ENCODE peak calls at places on chromosome 11, in seven cellular contexts. One of them, this sample, is unnamed.

GRCh38 chr11:59846556-59846955 is 1.3 kb upstream of the CBLIF start:
- DNase-seq in astrocyte: no peak
- DNase-seq in astrocyte of the cerebellum: no peak
- DNase-seq in right lobe of liver: no peak
- DNase-seq in esophagus muscularis mucosa: no peak
- DNase-seq in hepatocyte: no peak
- DNase-seq in BE2C: no peak
- DNase-seq in this sample: no peak

GRCh38 chr11:20360650-20361049 is 2.9 kb upstream of the HTATIP2 start:
- DNase-seq in astrocyte of the cerebellum: peak; percentile 20
- DNase-seq in right lobe of liver: peak; percentile 60
- DNase-seq in esophagus muscularis mucosa: no peak
- DNase-seq in astrocyte: no peak
- DNase-seq in hepatocyte: no peak
- DNase-seq in BE2C: no peak
- DNase-seq in this sample: peak; percentile 30

GRCh38 chr11:1469911-1470680 is 16.5 kb downstream of the MOB2 start:
- DNase-seq in astrocyte of the cerebellum: no peak
- DNase-seq in esophagus muscularis mucosa: no peak
- DNase-seq in hepatocyte: no peak
- DNase-seq in astrocyte: no peak
- DNase-seq in BE2C: no peak
- DNase-seq in right lobe of liver: no peak
- DNase-seq in this sample: no peak

GRCh38 chr11:48055292-48056132 is 75.2 kb downstream of the PTPRJ start:
- DNase-seq in esophagus muscularis mucosa: no peak
- DNase-seq in hepatocyte: peak; percentile 44
- DNase-seq in right lobe of liver: no peak
- DNase-seq in BE2C: no peak
- DNase-seq in astrocyte of the cerebellum: peak; percentile 97
- DNase-seq in astrocyte: peak; percentile 93
- DNase-seq in this sample: peak; percentile 51

GRCh38 chr11:76997512-76997911 is 36.7 kb upstream of the B3GNT6 start:
- DNase-seq in esophagus muscularis mucosa: no peak
- DNase-seq in right lobe of liver: no peak
- DNase-seq in astrocyte: no peak
- DNase-seq in astrocyte of the cerebellum: no peak
- DNase-seq in hepatocyte: no peak
- DNase-seq in BE2C: no peak
- DNase-seq in this sample: no peak

GRCh38 chr11:123413636-123414035 is 16.4 kb upstream of the GRAMD1B start:
- DNase-seq in BE2C: no peak
- DNase-seq in esophagus muscularis mucosa: no peak
- DNase-seq in right lobe of liver: no peak
- DNase-seq in astrocyte of the cerebellum: no peak
- DNase-seq in hepatocyte: peak; percentile 43
- DNase-seq in astrocyte: no peak
- DNase-seq in this sample: no peak

GRCh38 chr11:125091247-125091876 is 20.1 kb downstream of the TMEM218 start:
- DNase-seq in esophagus muscularis mucosa: no peak
- DNase-seq in right lobe of liver: no peak
- DNase-seq in astrocyte: peak; percentile 64
- DNase-seq in hepatocyte: peak; percentile 80
- DNase-seq in astrocyte of the cerebellum: peak; percentile 70
- DNase-seq in BE2C: peak; percentile 51
- DNase-seq in this sample: peak; percentile 89

GRCh38 chr11:17907046-17907445 is 105.8 kb downstream of the SERGEF start:
- DNase-seq in right lobe of liver: no peak
- DNase-seq in astrocyte: no peak
- DNase-seq in hepatocyte: no peak
- DNase-seq in astrocyte of the cerebellum: no peak
- DNase-seq in esophagus muscularis mucosa: no peak
- DNase-seq in BE2C: no peak
- DNase-seq in this sample: no peak

GRCh38 chr11:34154059-34154875 is 48.8 kb downstream of the NAT10 start:
- DNase-seq in hepatocyte: no peak
- DNase-seq in astrocyte: no peak
- DNase-seq in right lobe of liver: no peak
- DNase-seq in BE2C: no peak
- DNase-seq in esophagus muscularis mucosa: no peak
- DNase-seq in astrocyte of the cerebellum: no peak
- DNase-seq in this sample: no peak

GRCh38 chr11:102831128-102831708 is 12.2 kb downstream of the MMP3 start:
- DNase-seq in astrocyte: no peak
- DNase-seq in BE2C: no peak
- DNase-seq in hepatocyte: peak; percentile 44
- DNase-seq in right lobe of liver: no peak
- DNase-seq in esophagus muscularis mucosa: no peak
- DNase-seq in astrocyte of the cerebellum: no peak
- DNase-seq in this sample: no peak

GRCh38 chr11:114321621-114322257 is 25.5 kb downstream of the NNMT start:
- DNase-seq in right lobe of liver: no peak
- DNase-seq in astrocyte: peak; percentile 92
- DNase-seq in hepatocyte: no peak
- DNase-seq in esophagus muscularis mucosa: peak; percentile 79
- DNase-seq in astrocyte of the cerebellum: no peak
- DNase-seq in BE2C: no peak
- DNase-seq in this sample: peak; percentile 40

GRCh38 chr11:60175860-60176275 is 7.0 kb downstream of the MS4A6A start:
- DNase-seq in hepatocyte: no peak
- DNase-seq in right lobe of liver: no peak
- DNase-seq in BE2C: no peak
- DNase-seq in esophagus muscularis mucosa: no peak
- DNase-seq in astrocyte of the cerebellum: no peak
- DNase-seq in astrocyte: no peak
- DNase-seq in this sample: no peak

GRCh38 chr11:115996808-115997188 is 492.6 kb upstream of the CADM1 start:
- DNase-seq in astrocyte of the cerebellum: no peak
- DNase-seq in hepatocyte: no peak
- DNase-seq in esophagus muscularis mucosa: peak; percentile 78
- DNase-seq in astrocyte: no peak
- DNase-seq in right lobe of liver: no peak
- DNase-seq in BE2C: no peak
- DNase-seq in this sample: no peak

GRCh38 chr11:27471067-27471587 is 1.5 kb downstream of the LGR4 start:
- DNase-seq in right lobe of liver: no peak
- DNase-seq in astrocyte of the cerebellum: no peak
- DNase-seq in esophagus muscularis mucosa: no peak
- DNase-seq in astrocyte: no peak
- DNase-seq in hepatocyte: peak; percentile 13
- DNase-seq in BE2C: no peak
- DNase-seq in this sample: no peak

GRCh38 chr11:41319434-41319833 is 140.0 kb downstream of the LRRC4C start:
- DNase-seq in hepatocyte: no peak
- DNase-seq in astrocyte of the cerebellum: no peak
- DNase-seq in esophagus muscularis mucosa: no peak
- DNase-seq in astrocyte: no peak
- DNase-seq in BE2C: no peak
- DNase-seq in right lobe of liver: no peak
- DNase-seq in this sample: no peak

GRCh38 chr11:41320233-41320993 is 139.0 kb downstream of the LRRC4C start:
- DNase-seq in astrocyte: peak; percentile 47
- DNase-seq in BE2C: no peak
- DNase-seq in astrocyte of the cerebellum: no peak
- DNase-seq in right lobe of liver: no peak
- DNase-seq in hepatocyte: no peak
- DNase-seq in esophagus muscularis mucosa: no peak
- DNase-seq in this sample: no peak

GRCh38 chr11:41316726-41317125 is 142.7 kb downstream of the LRRC4C start:
- DNase-seq in right lobe of liver: no peak
- DNase-seq in astrocyte of the cerebellum: peak; percentile 87
- DNase-seq in esophagus muscularis mucosa: no peak
- DNase-seq in hepatocyte: no peak
- DNase-seq in BE2C: no peak
- DNase-seq in astrocyte: peak; percentile 95
- DNase-seq in this sample: no peak
- TF ChIP-seq CTCF in right lobe of liver: no peak
- TF ChIP-seq CTCF in astrocyte of the cerebellum: no peak
- TF ChIP-seq CTCF in esophagus muscularis mucosa: no peak
- TF ChIP-seq CTCF in hepatocyte: no peak
- TF ChIP-seq CTCF in BE2C: no peak
- TF ChIP-seq CTCF in astrocyte: no peak
- TF ChIP-seq CTCF in this sample: no peak

DNA sequence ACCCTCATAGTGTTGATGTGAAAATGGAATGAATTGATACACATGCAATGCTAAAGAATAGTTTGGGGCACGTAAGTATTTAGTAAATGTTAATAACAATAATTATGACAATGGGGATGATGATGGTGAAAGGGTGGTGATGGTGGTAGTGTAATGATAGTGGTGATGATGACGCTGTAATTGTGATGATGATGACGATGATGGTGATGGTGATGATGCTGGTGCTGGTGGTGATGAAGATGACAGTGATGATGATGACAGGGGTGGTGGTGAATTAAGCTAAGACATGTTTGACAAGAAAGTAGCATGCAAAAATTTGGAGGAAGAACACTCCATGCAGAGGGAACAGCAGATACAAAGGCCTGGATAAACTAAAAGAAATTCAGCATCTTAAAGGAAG is 364.4 kb upstream of the API5 start:
- DNase-seq in astrocyte: no peak
- DNase-seq in right lobe of liver: no peak
- DNase-seq in astrocyte of the cerebellum: no peak
- DNase-seq in hepatocyte: no peak
- DNase-seq in BE2C: no peak
- DNase-seq in esophagus muscularis mucosa: no peak
- DNase-seq in this sample: no peak
- H3K4me3 ChIP-seq in astrocyte: no peak overlapping the region
- H3K4me3 ChIP-seq in right lobe of liver: no peak overlapping the region
- H3K4me3 ChIP-seq in astrocyte of the cerebellum: no peak overlapping the region
- H3K4me3 ChIP-seq in hepatocyte: no peak overlapping the region
- H3K4me3 ChIP-seq in BE2C: no peak overlapping the region
- H3K4me3 ChIP-seq in esophagus muscularis mucosa: no peak overlapping the region
- H3K4me3 ChIP-seq in this sample: no peak overlapping the region

GRCh38 chr11:3123316-3123715 is 41.8 kb downstream of the OSBPL5 start:
- DNase-seq in astrocyte of the cerebellum: peak; percentile 55
- DNase-seq in astrocyte: peak; percentile 9
- DNase-seq in esophagus muscularis mucosa: no peak
- DNase-seq in hepatocyte: no peak
- DNase-seq in BE2C: peak; percentile 71
- DNase-seq in right lobe of liver: peak; percentile 43
- DNase-seq in this sample: no peak
- TF ChIP-seq CTCF in astrocyte of the cerebellum: no peak
- TF ChIP-seq CTCF in astrocyte: no peak
- TF ChIP-seq CTCF in esophagus muscularis mucosa: peak; percentile 10
- TF ChIP-seq CTCF in hepatocyte: no peak
- TF ChIP-seq CTCF in BE2C: no peak
- TF ChIP-seq CTCF in right lobe of liver: no peak
- TF ChIP-seq CTCF in this sample: no peak

GRCh38 chr11:100777118-100777517 is 90.0 kb downstream of the ARHGAP42 start:
- DNase-seq in right lobe of liver: no peak
- DNase-seq in hepatocyte: peak; percentile 60
- DNase-seq in BE2C: no peak
- DNase-seq in astrocyte of the cerebellum: no peak
- DNase-seq in astrocyte: no peak
- DNase-seq in esophagus muscularis mucosa: no peak
- DNase-seq in this sample: peak; percentile 94

GRCh38 chr11:100778386-100778785 is 91.3 kb downstream of the ARHGAP42 start:
- DNase-seq in right lobe of liver: no peak
- DNase-seq in esophagus muscularis mucosa: no peak
- DNase-seq in hepatocyte: no peak
- DNase-seq in BE2C: no peak
- DNase-seq in astrocyte of the cerebellum: no peak
- DNase-seq in astrocyte: no peak
- DNase-seq in this sample: no peak

GRCh38 chr11:100777736-100778135 is 90.6 kb downstream of the ARHGAP42 start:
- DNase-seq in hepatocyte: no peak
- DNase-seq in astrocyte: no peak
- DNase-seq in esophagus muscularis mucosa: no peak
- DNase-seq in BE2C: no peak
- DNase-seq in right lobe of liver: no peak
- DNase-seq in astrocyte of the cerebellum: no peak
- DNase-seq in this sample: no peak

GRCh38 chr11:100774859-100775258 is 87.8 kb downstream of the ARHGAP42 start:
- DNase-seq in astrocyte: no peak
- DNase-seq in astrocyte of the cerebellum: peak; percentile 20
- DNase-seq in hepatocyte: peak; percentile 23
- DNase-seq in right lobe of liver: no peak
- DNase-seq in BE2C: no peak
- DNase-seq in esophagus muscularis mucosa: no peak
- DNase-seq in this sample: no peak

DNA sequence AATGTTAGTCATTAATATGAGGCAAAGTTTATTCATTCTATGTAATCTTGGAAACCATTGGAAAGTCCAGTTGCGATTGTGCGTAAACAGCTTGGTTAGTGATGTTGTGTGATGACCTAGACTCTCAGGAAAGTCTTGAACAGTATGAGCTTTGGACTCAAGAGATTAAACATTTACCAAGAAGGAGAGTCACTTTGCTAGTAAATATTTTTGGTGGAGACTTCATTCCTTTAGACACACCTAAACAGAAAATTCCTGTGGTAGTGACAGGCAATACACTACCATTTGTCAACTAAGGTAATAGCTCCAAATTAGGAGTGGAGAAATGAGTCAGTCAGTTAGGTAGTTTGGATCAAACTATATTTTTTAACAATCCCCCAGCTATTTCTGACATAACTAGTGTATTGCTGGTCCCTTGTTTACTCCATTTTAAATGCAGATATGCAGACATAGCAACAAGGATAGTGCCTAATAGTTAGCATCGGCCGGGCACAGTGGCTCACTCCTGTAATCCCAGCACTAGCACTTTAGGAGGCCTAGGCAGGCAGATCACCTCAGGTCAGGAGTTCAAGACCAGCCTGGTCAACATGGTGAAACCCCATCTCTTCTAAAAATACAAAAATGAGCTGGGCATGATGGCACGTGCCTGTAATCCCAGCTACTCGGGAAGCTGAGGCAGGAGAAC is 89.3 kb downstream of the ARHGAP42 start:
- DNase-seq in hepatocyte: peak; percentile 66
- DNase-seq in astrocyte of the cerebellum: peak; percentile 80
- DNase-seq in astrocyte: peak; percentile 80
- DNase-seq in BE2C: no peak
- DNase-seq in right lobe of liver: no peak
- DNase-seq in esophagus muscularis mucosa: no peak
- DNase-seq in this sample: peak; percentile 97
- H3K4me3 ChIP-seq in hepatocyte: no peak overlapping the region
- H3K4me3 ChIP-seq in astrocyte of the cerebellum: no peak overlapping the region
- H3K4me3 ChIP-seq in astrocyte: no peak overlapping the region
- H3K4me3 ChIP-seq in BE2C: no peak overlapping the region
- H3K4me3 ChIP-seq in right lobe of liver: no peak overlapping the region
- H3K4me3 ChIP-seq in esophagus muscularis mucosa: no peak overlapping the region
- H3K4me3 ChIP-seq in this sample: no peak overlapping the region

DNA sequence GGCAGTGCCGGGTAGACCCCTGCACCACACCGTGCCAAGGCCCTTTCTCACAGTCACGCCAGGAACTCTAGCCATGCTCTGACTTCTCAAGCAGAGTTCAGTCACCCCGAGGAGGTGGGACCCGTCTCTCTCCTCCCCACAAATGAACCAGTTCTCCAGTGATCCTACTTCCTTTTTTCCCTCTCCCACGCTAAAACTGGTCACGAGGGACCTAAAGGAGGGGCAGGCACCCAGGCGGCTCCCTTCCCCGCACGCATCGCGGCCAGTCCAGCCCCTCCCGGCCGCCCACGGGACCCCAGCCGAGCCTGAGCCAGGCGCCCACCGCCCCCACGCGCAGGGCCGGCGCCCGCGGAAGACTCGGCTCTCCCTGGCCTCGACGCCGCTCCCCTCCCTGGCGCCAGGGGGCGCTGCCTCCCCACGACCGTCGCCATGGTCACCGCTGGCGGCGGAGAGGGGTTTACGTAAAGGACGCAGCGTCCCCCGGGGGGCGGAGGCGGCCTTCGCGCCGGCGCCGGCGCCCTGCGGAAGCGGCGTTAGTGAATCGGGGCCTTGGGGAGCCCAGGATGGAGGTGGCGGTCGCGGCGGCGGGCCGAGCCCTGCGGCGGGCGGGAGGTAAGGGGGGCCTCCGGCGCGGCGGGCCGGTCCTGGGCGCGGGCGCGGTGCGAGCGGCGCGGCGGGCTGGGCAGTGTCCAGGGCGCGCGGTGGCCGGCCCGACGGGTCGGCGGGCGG is at the start of gene DAGLA:
- DNase-seq in BE2C: peak; percentile 58
- DNase-seq in astrocyte: no peak
- DNase-seq in right lobe of liver: peak; percentile 67
- DNase-seq in esophagus muscularis mucosa: no peak
- DNase-seq in hepatocyte: peak; percentile 88
- DNase-seq in astrocyte of the cerebellum: no peak
- DNase-seq in this sample: no peak
- TF ChIP-seq CTCF in BE2C: peak; percentile 57
- TF ChIP-seq CTCF in astrocyte: peak; percentile 44
- TF ChIP-seq CTCF in right lobe of liver: peak; percentile 76
- TF ChIP-seq CTCF in esophagus muscularis mucosa: peak; percentile 98
- TF ChIP-seq CTCF in hepatocyte: peak; percentile 87
- TF ChIP-seq CTCF in astrocyte of the cerebellum: peak; percentile 81
- TF ChIP-seq CTCF in this sample: peak; percentile 91

This sample was measured in bronchial epithelial cell.